ENCODE peak calls at places on chromosomes 4 and X, in four cellular contexts. One of them, this sample, is unnamed. For H3K36me3 and H3K4me1, the result is how much of the 10 kb centered on the place peaks cover.

GRCh38 chr4:1402516-1403101 is 3.6 kb downstream of the NKX1-1 start:
- DNase-seq in stomach: peak
- DNase-seq in suprapubic skin: no peak
- DNase-seq in SK-N-SH: peak
- DNase-seq in this sample: no peak

GRCh38 chr4:97152159-97152558 is 991.1 kb downstream of the STPG2 start:
- DNase-seq in stomach: no peak
- DNase-seq in suprapubic skin: no peak
- DNase-seq in SK-N-SH: no peak
- DNase-seq in this sample: no peak

GRCh38 chr4:147840846-147841732 is 109.2 kb downstream of the ARHGAP10 start:
- DNase-seq in stomach: no peak
- DNase-seq in suprapubic skin: no peak
- DNase-seq in SK-N-SH: no peak
- DNase-seq in this sample: no peak

GRCh38 chr4:100075056-100075455 is 115.2 kb downstream of the DDIT4L start:
- DNase-seq in stomach: no peak
- DNase-seq in suprapubic skin: no peak
- DNase-seq in SK-N-SH: no peak
- DNase-seq in this sample: no peak

GRCh38 chr4:85427123-85427522 is 47.8 kb upstream of the ARHGAP24 start:
- DNase-seq in stomach: no peak
- DNase-seq in suprapubic skin: no peak
- DNase-seq in SK-N-SH: no peak
- DNase-seq in this sample: no peak

GRCh38 chr4:16942491-16942890 is 44.0 kb upstream of the LDB2 start:
- DNase-seq in stomach: no peak
- DNase-seq in suprapubic skin: no peak
- DNase-seq in SK-N-SH: no peak
- DNase-seq in this sample: no peak

GRCh38 chrX:123860983-123861382 is 1.1 kb downstream of the XIAP start:
- DNase-seq in stomach: no peak
- DNase-seq in suprapubic skin: no peak
- DNase-seq in SK-N-SH: no peak
- DNase-seq in this sample: no peak

GRCh38 chrX:136028383-136028984 is 43.2 kb downstream of the SLC9A6 start:
- DNase-seq in stomach: no peak
- DNase-seq in suprapubic skin: no peak
- DNase-seq in SK-N-SH: peak
- DNase-seq in this sample: no peak

GRCh38 chr4:1290165-1290977 is 680 bp downstream of the MAEA start:
- DNase-seq in stomach: peak
- DNase-seq in suprapubic skin: peak
- DNase-seq in SK-N-SH: no peak
- DNase-seq in this sample: no peak

GRCh38 chrX:27675493-27675892 is 85.3 kb downstream of the DCAF8L2 start:
- DNase-seq in stomach: no peak
- DNase-seq in suprapubic skin: no peak
- DNase-seq in SK-N-SH: no peak
- DNase-seq in this sample: no peak

GRCh38 chrX:20442597-20442996 is 175.9 kb upstream of the RPS6KA3 start:
- DNase-seq in stomach: peak
- DNase-seq in suprapubic skin: peak
- DNase-seq in SK-N-SH: peak
- DNase-seq in this sample: peak

GRCh38 chr4:70239497-70239896 is 2.9 kb upstream of the CSN3 start:
- DNase-seq in stomach: no peak
- DNase-seq in suprapubic skin: no peak
- DNase-seq in SK-N-SH: no peak
- DNase-seq in this sample: no peak

GRCh38 chrX:108366644-108367406 is 71.4 kb downstream of the COL4A6 start:
- DNase-seq in stomach: no peak
- DNase-seq in suprapubic skin: no peak
- DNase-seq in SK-N-SH: no peak
- DNase-seq in this sample: no peak

GRCh38 chr4:153257151-153257620 is 52.9 kb downstream of the TRIM2 start:
- DNase-seq in stomach: no peak
- DNase-seq in suprapubic skin: no peak
- DNase-seq in SK-N-SH: peak
- DNase-seq in this sample: no peak

GRCh38 chr4:184807261-184807660 is 18.5 kb downstream of the ACSL1 start:
- DNase-seq in stomach: peak
- DNase-seq in suprapubic skin: peak
- DNase-seq in SK-N-SH: no peak
- DNase-seq in this sample: no peak

GRCh38 chrX:20211261-20211786 is 55.4 kb downstream of the RPS6KA3 start:
- DNase-seq in stomach: no peak
- DNase-seq in suprapubic skin: no peak
- DNase-seq in SK-N-SH: no peak
- DNase-seq in this sample: no peak

GRCh38 chr4:87975466-87975865 is at the start of gene SPP1:
- DNase-seq in stomach: no peak
- DNase-seq in suprapubic skin: no peak
- DNase-seq in SK-N-SH: peak
- DNase-seq in this sample: no peak

GRCh38 chr4:70721747-70722146 is at the start of gene RUFY3:
- DNase-seq in stomach: no peak
- DNase-seq in suprapubic skin: no peak
- DNase-seq in SK-N-SH: peak
- DNase-seq in this sample: peak

GRCh38 chr4:137545461-137545861 is 13.2 kb upstream of the PCDH18 start:
- DNase-seq in stomach: no peak
- DNase-seq in suprapubic skin: no peak
- DNase-seq in SK-N-SH: no peak
- DNase-seq in this sample: no peak

GRCh38 chr4:102554482-102554881 is 53.3 kb downstream of the NFKB1 start:
- DNase-seq in stomach: no peak
- DNase-seq in suprapubic skin: no peak
- DNase-seq in SK-N-SH: no peak
- DNase-seq in this sample: no peak

GRCh38 chr4:176149680-176150079 is 45.7 kb downstream of the SPATA4 start:
- DNase-seq in stomach: no peak
- DNase-seq in suprapubic skin: no peak
- DNase-seq in SK-N-SH: no peak
- DNase-seq in this sample: no peak

GRCh38 chr4:162061214-162061613 is 102.6 kb downstream of the FSTL5 start:
- DNase-seq in stomach: no peak
- DNase-seq in suprapubic skin: no peak
- DNase-seq in SK-N-SH: no peak
- DNase-seq in this sample: no peak

GRCh38 chrX:111005151-111005550 is 90.8 kb upstream of the PAK3 start:
- DNase-seq in stomach: no peak
- DNase-seq in suprapubic skin: no peak
- DNase-seq in SK-N-SH: peak
- DNase-seq in this sample: no peak

GRCh38 chr4:93983133-93983532 is 154.6 kb downstream of the ATOH1 start:
- DNase-seq in stomach: no peak
- DNase-seq in suprapubic skin: no peak
- DNase-seq in SK-N-SH: no peak
- DNase-seq in this sample: no peak

GRCh38 chr4:20483416-20483815 is 216.8 kb upstream of the PACRGL start:
- DNase-seq in stomach: no peak
- DNase-seq in suprapubic skin: no peak
- DNase-seq in SK-N-SH: no peak
- DNase-seq in this sample: no peak

GRCh38 chr4:6290769-6291547 is 21.3 kb downstream of the WFS1 start:
- DNase-seq in stomach: no peak
- DNase-seq in suprapubic skin: no peak
- DNase-seq in SK-N-SH: no peak
- DNase-seq in this sample: no peak

GRCh38 chr4:6288342-6288741 is 18.7 kb downstream of the WFS1 start:
- DNase-seq in stomach: no peak
- DNase-seq in suprapubic skin: no peak
- DNase-seq in SK-N-SH: no peak
- DNase-seq in this sample: no peak

GRCh38 chr4:6290256-6290655 is 20.6 kb downstream of the WFS1 start:
- DNase-seq in stomach: no peak
- DNase-seq in suprapubic skin: no peak
- DNase-seq in SK-N-SH: no peak
- DNase-seq in this sample: no peak

GRCh38 chr4:6287017-6287788 is 17.6 kb downstream of the WFS1 start:
- DNase-seq in stomach: no peak
- DNase-seq in suprapubic skin: no peak
- DNase-seq in SK-N-SH: no peak
- DNase-seq in this sample: no peak

DNA sequence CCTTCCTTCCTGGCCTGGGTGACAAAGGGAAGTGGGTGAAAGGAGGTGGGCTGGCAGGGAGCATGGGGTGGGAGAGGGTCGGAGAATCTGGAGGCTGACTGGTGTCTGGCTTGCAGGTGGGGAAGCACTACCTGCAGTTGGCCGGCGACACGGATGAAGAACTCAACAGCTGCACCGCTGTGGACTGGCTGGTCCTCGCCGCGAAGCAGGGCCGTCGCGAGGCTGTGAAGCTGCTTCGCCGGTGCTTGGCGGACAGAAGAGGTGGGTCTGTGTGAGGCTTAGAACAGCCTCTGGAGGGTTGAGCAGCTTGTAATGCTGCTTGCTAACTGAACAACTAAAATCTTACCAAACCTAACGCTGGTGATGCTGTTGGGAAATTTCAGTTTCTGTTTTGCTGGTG is 19.2 kb downstream of the WFS1 start:
- DNase-seq in stomach: no peak
- DNase-seq in suprapubic skin: no peak
- DNase-seq in SK-N-SH: no peak
- DNase-seq in this sample: no peak
- H3K36me3 ChIP-seq in stomach: under half
- H3K36me3 ChIP-seq in suprapubic skin: half or more
- H3K36me3 ChIP-seq in SK-N-SH: under half
- H3K36me3 ChIP-seq in this sample: under half

GRCh38 chr4:26061248-26061986 is 147.4 kb downstream of the SMIM20 start:
- DNase-seq in stomach: no peak
- DNase-seq in suprapubic skin: no peak
- DNase-seq in SK-N-SH: peak
- DNase-seq in this sample: no peak
- TF ChIP-seq EP300 in stomach: no peak
- TF ChIP-seq EP300 in suprapubic skin: no peak
- TF ChIP-seq EP300 in SK-N-SH: no peak
- TF ChIP-seq EP300 in this sample: no peak

DNA sequence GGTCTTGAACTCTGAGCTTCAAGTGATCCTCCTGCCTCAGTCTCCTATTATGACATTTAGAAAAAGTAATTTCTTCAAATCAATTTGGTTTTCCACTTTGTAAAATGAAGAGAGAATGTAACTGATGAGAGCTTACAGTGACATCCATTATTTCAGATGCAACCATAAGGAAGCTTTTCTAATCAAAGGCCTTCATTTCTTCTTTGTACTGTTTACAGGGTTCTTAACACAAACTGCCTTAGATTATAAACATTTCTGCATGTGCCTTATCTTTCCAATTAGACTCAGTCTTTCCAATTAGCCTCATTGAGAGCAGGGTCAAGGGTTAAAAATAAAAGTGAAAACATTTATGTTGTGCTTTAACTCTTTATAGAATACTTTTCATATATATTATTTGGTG is 71.8 kb downstream of the WWC2 start:
- DNase-seq in stomach: no peak
- DNase-seq in suprapubic skin: no peak
- DNase-seq in SK-N-SH: no peak
- DNase-seq in this sample: no peak
- H3K4me1 ChIP-seq in stomach: under half
- H3K4me1 ChIP-seq in suprapubic skin: under half
- H3K4me1 ChIP-seq in SK-N-SH: under half
- H3K4me1 ChIP-seq in this sample: under half

GRCh38 chr4:2695661-2696060 is 60.5 kb downstream of the TNIP2 start:
- DNase-seq in stomach: no peak
- DNase-seq in suprapubic skin: no peak
- DNase-seq in SK-N-SH: no peak
- DNase-seq in this sample: no peak
- H3K36me3 ChIP-seq in stomach: half or more
- H3K36me3 ChIP-seq in suprapubic skin: half or more
- H3K36me3 ChIP-seq in SK-N-SH: half or more
- H3K36me3 ChIP-seq in this sample: half or more

GRCh38 chr4:110183058-110183457 is 15.4 kb downstream of the ELOVL6 start:
- DNase-seq in stomach: no peak
- DNase-seq in suprapubic skin: no peak
- DNase-seq in SK-N-SH: no peak
- DNase-seq in this sample: no peak
- TF ChIP-seq EP300 in stomach: no peak
- TF ChIP-seq EP300 in suprapubic skin: no peak
- TF ChIP-seq EP300 in SK-N-SH: no peak
- TF ChIP-seq EP300 in this sample: no peak

GRCh38 chr4:168841682-168842019 is 168.4 kb downstream of the CBR4 start:
- DNase-seq in stomach: no peak
- DNase-seq in suprapubic skin: no peak
- DNase-seq in SK-N-SH: no peak
- DNase-seq in this sample: no peak
- H3K4me1 ChIP-seq in stomach: half or more
- H3K4me1 ChIP-seq in suprapubic skin: half or more
- H3K4me1 ChIP-seq in SK-N-SH: under half
- H3K4me1 ChIP-seq in this sample: under half

DNA sequence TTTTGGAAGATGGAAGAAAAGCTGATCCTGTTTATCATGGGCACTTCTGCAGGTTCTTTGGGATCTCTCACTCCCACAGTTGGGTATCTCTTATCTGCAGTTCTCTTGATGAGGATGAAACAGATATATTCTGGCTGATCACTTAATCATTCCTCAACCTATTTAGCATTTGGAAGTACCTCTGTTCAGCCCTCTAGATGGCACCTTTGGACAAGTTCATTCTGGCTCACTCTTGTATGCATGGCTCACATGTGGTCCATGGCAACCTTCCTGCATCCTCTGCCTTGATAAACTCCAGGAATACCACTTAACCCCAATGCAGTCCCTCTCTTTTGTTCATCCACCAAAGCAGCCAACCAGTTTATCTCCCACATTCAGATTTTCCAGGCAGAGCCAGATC is 74.2 kb downstream of the SMARCA5 start:
- DNase-seq in stomach: no peak
- DNase-seq in suprapubic skin: no peak
- DNase-seq in SK-N-SH: no peak
- DNase-seq in this sample: peak
- H3K36me3 ChIP-seq in stomach: under half
- H3K36me3 ChIP-seq in suprapubic skin: under half
- H3K36me3 ChIP-seq in SK-N-SH: under half
- H3K36me3 ChIP-seq in this sample: under half

GRCh38 chr4:146521543-146522097 is at the start of gene SLC10A7:
- DNase-seq in stomach: peak
- DNase-seq in suprapubic skin: peak
- DNase-seq in SK-N-SH: peak
- DNase-seq in this sample: peak

GRCh38 chr4:146520894-146521542 is 722 bp downstream of the SLC10A7 start:
- DNase-seq in stomach: peak
- DNase-seq in suprapubic skin: no peak
- DNase-seq in SK-N-SH: peak
- DNase-seq in this sample: peak

GRCh38 chr4:146522862-146523205 is 1.1 kb upstream of the SLC10A7 start:
- DNase-seq in stomach: no peak
- DNase-seq in suprapubic skin: no peak
- DNase-seq in SK-N-SH: no peak
- DNase-seq in this sample: no peak

GRCh38 chr4:146524663-146525062 is 2.9 kb upstream of the SLC10A7 start:
- DNase-seq in stomach: no peak
- DNase-seq in suprapubic skin: no peak
- DNase-seq in SK-N-SH: no peak
- DNase-seq in this sample: no peak

GRCh38 chr4:146522098-146522861 is 540 bp upstream of the SLC10A7 start:
- DNase-seq in stomach: peak
- DNase-seq in suprapubic skin: peak
- DNase-seq in SK-N-SH: peak
- DNase-seq in this sample: peak
- TF ChIP-seq EP300 in stomach: no peak
- TF ChIP-seq EP300 in suprapubic skin: no peak
- TF ChIP-seq EP300 in SK-N-SH: no peak
- TF ChIP-seq EP300 in this sample: peak